ENCODE peak calls at places on chromosomes 13 and 19, in five cellular contexts. One of them, this sample, is unnamed.

GRCh38 chr13:110636701-110637201 is 21.4 kb downstream of the NAXD start:
- DNase-seq in fibroblast of pulmonary artery: no peak
- DNase-seq in IMR-90: no peak
- DNase-seq in naive thymus-derived CD4-positive, alpha-beta T cell: no peak
- DNase-seq in cardiac muscle cell: no peak
- DNase-seq in this sample: no peak

GRCh38 chr19:3027292-3027691 is 1.8 kb downstream of the TLE2 start:
- DNase-seq in naive thymus-derived CD4-positive, alpha-beta T cell: no peak
- DNase-seq in cardiac muscle cell: no peak
- DNase-seq in fibroblast of pulmonary artery: no peak
- DNase-seq in IMR-90: no peak
- DNase-seq in this sample: no peak

GRCh38 chr13:22915442-22916082 is 265.2 kb upstream of the SGCG start:
- DNase-seq in cardiac muscle cell: peak
- DNase-seq in IMR-90: peak
- DNase-seq in naive thymus-derived CD4-positive, alpha-beta T cell: no peak
- DNase-seq in fibroblast of pulmonary artery: peak
- DNase-seq in this sample: peak

GRCh38 chr19:34837262-34837661 is 64.2 kb upstream of the ZNF599 start:
- DNase-seq in cardiac muscle cell: peak
- DNase-seq in naive thymus-derived CD4-positive, alpha-beta T cell: no peak
- DNase-seq in fibroblast of pulmonary artery: peak
- DNase-seq in IMR-90: no peak
- DNase-seq in this sample: no peak

GRCh38 chr19:40594657-40595077 is 6.5 kb upstream of the LTBP4 start:
- DNase-seq in fibroblast of pulmonary artery: no peak
- DNase-seq in naive thymus-derived CD4-positive, alpha-beta T cell: no peak
- DNase-seq in IMR-90: peak
- DNase-seq in cardiac muscle cell: no peak
- DNase-seq in this sample: no peak

GRCh38 chr19:37997911-37998344 is 90.9 kb downstream of the SIPA1L3 start:
- DNase-seq in fibroblast of pulmonary artery: peak
- DNase-seq in naive thymus-derived CD4-positive, alpha-beta T cell: no peak
- DNase-seq in IMR-90: peak
- DNase-seq in cardiac muscle cell: peak
- DNase-seq in this sample: no peak

GRCh38 chr13:113526466-113527220 is 36.1 kb upstream of the DCUN1D2 start:
- DNase-seq in fibroblast of pulmonary artery: no peak
- DNase-seq in IMR-90: no peak
- DNase-seq in naive thymus-derived CD4-positive, alpha-beta T cell: no peak
- DNase-seq in cardiac muscle cell: no peak
- DNase-seq in this sample: no peak

GRCh38 chr19:47598407-47599349 is 10.3 kb upstream of the BICRA start:
- DNase-seq in cardiac muscle cell: peak
- DNase-seq in IMR-90: peak
- DNase-seq in fibroblast of pulmonary artery: peak
- DNase-seq in naive thymus-derived CD4-positive, alpha-beta T cell: no peak
- DNase-seq in this sample: peak

GRCh38 chr13:30463820-30464495 is 1.8 kb downstream of the HMGB1 start:
- DNase-seq in cardiac muscle cell: peak
- DNase-seq in IMR-90: peak
- DNase-seq in fibroblast of pulmonary artery: peak
- DNase-seq in naive thymus-derived CD4-positive, alpha-beta T cell: peak
- DNase-seq in this sample: peak

GRCh38 chr13:108681986-108682562 is 52.7 kb downstream of the MYO16 start:
- DNase-seq in naive thymus-derived CD4-positive, alpha-beta T cell: no peak
- DNase-seq in cardiac muscle cell: no peak
- DNase-seq in IMR-90: peak
- DNase-seq in fibroblast of pulmonary artery: no peak
- DNase-seq in this sample: no peak

GRCh38 chr13:51255556-51255955 is 33.4 kb downstream of the FAM124A start:
- DNase-seq in IMR-90: no peak
- DNase-seq in fibroblast of pulmonary artery: no peak
- DNase-seq in naive thymus-derived CD4-positive, alpha-beta T cell: no peak
- DNase-seq in cardiac muscle cell: no peak
- DNase-seq in this sample: no peak

GRCh38 chr13:96181886-96182285 is 92.0 kb downstream of the HS6ST3 start:
- DNase-seq in IMR-90: no peak
- DNase-seq in cardiac muscle cell: no peak
- DNase-seq in naive thymus-derived CD4-positive, alpha-beta T cell: no peak
- DNase-seq in fibroblast of pulmonary artery: no peak
- DNase-seq in this sample: no peak

GRCh38 chr13:95874286-95874685 is 178.9 kb downstream of the UGGT2 start:
- DNase-seq in fibroblast of pulmonary artery: no peak
- DNase-seq in naive thymus-derived CD4-positive, alpha-beta T cell: no peak
- DNase-seq in IMR-90: peak
- DNase-seq in cardiac muscle cell: no peak
- DNase-seq in this sample: no peak

GRCh38 chr19:48963371-48964204 is 1.5 kb upstream of the FTL start:
- DNase-seq in IMR-90: peak
- DNase-seq in cardiac muscle cell: peak
- DNase-seq in naive thymus-derived CD4-positive, alpha-beta T cell: no peak
- DNase-seq in fibroblast of pulmonary artery: peak
- DNase-seq in this sample: no peak

GRCh38 chr13:50592412-50593145 is 250.9 kb downstream of the DLEU7 start:
- DNase-seq in naive thymus-derived CD4-positive, alpha-beta T cell: no peak
- DNase-seq in fibroblast of pulmonary artery: peak
- DNase-seq in IMR-90: peak
- DNase-seq in cardiac muscle cell: peak
- DNase-seq in this sample: no peak

GRCh38 chr19:3224346-3225325 is at the start of gene CELF5:
- DNase-seq in fibroblast of pulmonary artery: peak
- DNase-seq in cardiac muscle cell: peak
- DNase-seq in naive thymus-derived CD4-positive, alpha-beta T cell: peak
- DNase-seq in IMR-90: no peak
- DNase-seq in this sample: peak

GRCh38 chr13:88544836-88545235 is 873.7 kb downstream of the SLITRK5 start:
- DNase-seq in fibroblast of pulmonary artery: no peak
- DNase-seq in IMR-90: no peak
- DNase-seq in naive thymus-derived CD4-positive, alpha-beta T cell: no peak
- DNase-seq in cardiac muscle cell: no peak
- DNase-seq in this sample: no peak

GRCh38 chr19:41269571-41269970 is 5.4 kb downstream of the HNRNPUL1 start:
- DNase-seq in naive thymus-derived CD4-positive, alpha-beta T cell: no peak
- DNase-seq in fibroblast of pulmonary artery: no peak
- DNase-seq in cardiac muscle cell: no peak
- DNase-seq in IMR-90: no peak
- DNase-seq in this sample: no peak

GRCh38 chr13:111639994-111640393 is 319.6 kb downstream of the TEX29 start:
- DNase-seq in cardiac muscle cell: no peak
- DNase-seq in naive thymus-derived CD4-positive, alpha-beta T cell: no peak
- DNase-seq in IMR-90: no peak
- DNase-seq in fibroblast of pulmonary artery: no peak
- DNase-seq in this sample: no peak

GRCh38 chr13:91574756-91575155 is 176.3 kb downstream of the GPC5 start:
- DNase-seq in IMR-90: peak
- DNase-seq in fibroblast of pulmonary artery: peak
- DNase-seq in naive thymus-derived CD4-positive, alpha-beta T cell: no peak
- DNase-seq in cardiac muscle cell: peak
- DNase-seq in this sample: no peak

GRCh38 chr13:45082964-45083363 is 37.3 kb upstream of the GTF2F2 start:
- DNase-seq in fibroblast of pulmonary artery: peak
- DNase-seq in naive thymus-derived CD4-positive, alpha-beta T cell: no peak
- DNase-seq in IMR-90: peak
- DNase-seq in cardiac muscle cell: peak
- DNase-seq in this sample: no peak

GRCh38 chr13:64362564-64362963 is 2867.6 kb downstream of the PCDH9 start:
- DNase-seq in fibroblast of pulmonary artery: no peak
- DNase-seq in naive thymus-derived CD4-positive, alpha-beta T cell: no peak
- DNase-seq in cardiac muscle cell: no peak
- DNase-seq in IMR-90: no peak
- DNase-seq in this sample: no peak

GRCh38 chr13:30147380-30147779 is 160.0 kb downstream of the KATNAL1 start:
- DNase-seq in IMR-90: no peak
- DNase-seq in cardiac muscle cell: no peak
- DNase-seq in fibroblast of pulmonary artery: no peak
- DNase-seq in naive thymus-derived CD4-positive, alpha-beta T cell: no peak
- DNase-seq in this sample: no peak

GRCh38 chr13:93244141-93244917 is 17.7 kb downstream of the GPC6 start:
- DNase-seq in fibroblast of pulmonary artery: peak
- DNase-seq in IMR-90: peak
- DNase-seq in cardiac muscle cell: peak
- DNase-seq in naive thymus-derived CD4-positive, alpha-beta T cell: no peak
- DNase-seq in this sample: no peak

GRCh38 chr13:89375839-89376238 is 1704.7 kb downstream of the SLITRK5 start:
- DNase-seq in cardiac muscle cell: peak
- DNase-seq in IMR-90: peak
- DNase-seq in naive thymus-derived CD4-positive, alpha-beta T cell: no peak
- DNase-seq in fibroblast of pulmonary artery: peak
- DNase-seq in this sample: no peak

DNA sequence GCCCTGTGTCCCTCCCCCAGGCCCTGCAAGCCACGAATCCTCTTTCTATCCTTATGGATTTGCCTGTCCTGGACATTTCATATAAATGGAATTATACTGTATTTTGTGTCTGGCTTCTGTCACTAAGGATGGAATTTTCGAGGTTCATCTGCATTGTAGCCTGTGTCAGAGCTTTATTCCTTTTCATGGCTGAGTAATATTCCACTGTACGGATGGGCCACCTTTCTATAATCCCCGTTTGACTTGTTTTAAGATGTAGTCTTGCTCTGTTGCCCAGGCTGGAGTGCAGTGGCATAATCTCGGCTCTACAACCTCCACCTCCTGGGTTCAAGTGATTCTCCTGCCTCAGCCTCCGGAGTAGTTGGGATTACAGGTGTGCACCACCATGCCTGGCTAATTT is 3.9 kb upstream of the KDM4B start:
- DNase-seq in cardiac muscle cell: no peak
- DNase-seq in naive thymus-derived CD4-positive, alpha-beta T cell: no peak
- DNase-seq in IMR-90: no peak
- DNase-seq in fibroblast of pulmonary artery: no peak
- DNase-seq in this sample: no peak
- H3K4me3 ChIP-seq in cardiac muscle cell: no peak
- H3K4me3 ChIP-seq in naive thymus-derived CD4-positive, alpha-beta T cell: no peak
- H3K4me3 ChIP-seq in IMR-90: no peak
- H3K4me3 ChIP-seq in fibroblast of pulmonary artery: no peak
- H3K4me3 ChIP-seq in this sample: no peak

GRCh38 chr13:99495478-99496321 is 5.6 kb upstream of the TM9SF2 start:
- DNase-seq in fibroblast of pulmonary artery: no peak
- DNase-seq in naive thymus-derived CD4-positive, alpha-beta T cell: no peak
- DNase-seq in IMR-90: no peak
- DNase-seq in cardiac muscle cell: no peak
- DNase-seq in this sample: no peak

GRCh38 chr13:99498304-99499161 is 2.7 kb upstream of the TM9SF2 start:
- DNase-seq in naive thymus-derived CD4-positive, alpha-beta T cell: peak
- DNase-seq in IMR-90: peak
- DNase-seq in cardiac muscle cell: peak
- DNase-seq in fibroblast of pulmonary artery: peak
- DNase-seq in this sample: peak

GRCh38 chr13:99500839-99501134 is 485 bp upstream of the TM9SF2 start:
- DNase-seq in IMR-90: no peak
- DNase-seq in cardiac muscle cell: no peak
- DNase-seq in fibroblast of pulmonary artery: no peak
- DNase-seq in naive thymus-derived CD4-positive, alpha-beta T cell: no peak
- DNase-seq in this sample: no peak

GRCh38 chr13:99501135-99501951 is at the start of gene TM9SF2:
- DNase-seq in cardiac muscle cell: peak
- DNase-seq in IMR-90: peak
- DNase-seq in naive thymus-derived CD4-positive, alpha-beta T cell: peak
- DNase-seq in fibroblast of pulmonary artery: peak
- DNase-seq in this sample: peak

DNA sequence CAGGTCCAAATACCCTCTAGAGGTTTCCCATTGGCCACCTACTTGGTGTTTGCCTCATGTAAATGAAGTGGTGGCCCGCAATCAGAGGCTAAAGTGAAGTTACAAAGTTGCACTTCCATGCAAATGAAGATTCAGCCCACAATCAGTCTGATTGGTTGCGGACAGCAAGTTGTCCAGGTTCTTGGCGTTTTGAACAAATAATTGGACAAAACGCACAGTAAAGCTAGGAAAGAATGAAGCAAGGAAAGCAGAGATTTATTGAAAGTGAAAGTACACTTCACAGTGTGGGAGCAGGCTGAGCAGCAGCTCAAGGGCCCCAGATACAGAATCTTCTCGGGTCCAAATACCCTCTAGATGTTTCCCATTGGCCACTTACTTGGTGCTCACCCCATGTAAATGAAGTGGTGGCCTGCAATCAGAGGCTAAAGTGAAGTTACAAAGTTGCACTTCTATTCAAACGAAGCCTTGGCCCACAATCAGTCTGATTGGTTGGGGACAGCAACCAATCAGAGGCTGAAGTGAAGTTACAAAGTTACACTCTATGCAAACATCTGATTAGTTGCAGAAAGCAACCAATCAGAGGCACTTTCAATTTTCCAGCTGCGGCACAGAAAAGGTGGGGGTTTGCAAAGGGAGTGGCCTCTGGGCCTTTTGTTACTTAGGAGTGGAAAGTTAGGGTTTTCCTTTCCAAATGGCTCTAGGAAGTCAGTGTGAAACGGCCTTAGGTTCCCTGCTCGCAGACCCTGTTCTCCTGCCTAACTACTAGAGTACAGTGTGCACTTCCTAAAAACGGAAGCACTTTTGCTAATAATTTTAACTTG is 4.7 kb upstream of the TM9SF2 start:
- DNase-seq in IMR-90: peak
- DNase-seq in cardiac muscle cell: peak
- DNase-seq in fibroblast of pulmonary artery: peak
- DNase-seq in naive thymus-derived CD4-positive, alpha-beta T cell: peak
- DNase-seq in this sample: peak
- H3K4me3 ChIP-seq in IMR-90: peak
- H3K4me3 ChIP-seq in cardiac muscle cell: no peak
- H3K4me3 ChIP-seq in fibroblast of pulmonary artery: no peak
- H3K4me3 ChIP-seq in naive thymus-derived CD4-positive, alpha-beta T cell: peak
- H3K4me3 ChIP-seq in this sample: peak

DNA sequence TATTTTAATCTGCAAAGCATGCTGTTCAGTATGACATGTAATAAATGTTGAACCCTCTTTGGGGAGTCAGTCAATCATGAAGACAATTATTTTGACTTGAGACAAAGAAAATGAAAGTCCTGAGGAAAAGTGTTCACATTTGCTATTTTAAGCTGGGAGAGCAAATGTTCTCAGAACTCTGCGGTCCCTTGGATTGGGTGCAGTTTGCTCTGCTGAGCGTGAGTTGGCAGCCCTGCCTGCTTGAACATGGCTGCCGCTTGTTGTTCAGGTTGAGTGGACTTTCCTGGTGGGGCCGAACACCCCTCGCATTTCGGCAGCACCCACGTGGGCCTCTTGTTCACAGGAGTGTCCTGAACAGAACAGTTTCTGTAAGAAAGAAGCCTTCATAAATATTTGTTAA is 10.8 kb upstream of the RNF113B start:
- DNase-seq in IMR-90: no peak
- DNase-seq in cardiac muscle cell: no peak
- DNase-seq in fibroblast of pulmonary artery: no peak
- DNase-seq in naive thymus-derived CD4-positive, alpha-beta T cell: no peak
- DNase-seq in this sample: no peak
- H3K4me3 ChIP-seq in IMR-90: no peak
- H3K4me3 ChIP-seq in cardiac muscle cell: no peak
- H3K4me3 ChIP-seq in fibroblast of pulmonary artery: no peak
- H3K4me3 ChIP-seq in naive thymus-derived CD4-positive, alpha-beta T cell: no peak
- H3K4me3 ChIP-seq in this sample: no peak

DNA sequence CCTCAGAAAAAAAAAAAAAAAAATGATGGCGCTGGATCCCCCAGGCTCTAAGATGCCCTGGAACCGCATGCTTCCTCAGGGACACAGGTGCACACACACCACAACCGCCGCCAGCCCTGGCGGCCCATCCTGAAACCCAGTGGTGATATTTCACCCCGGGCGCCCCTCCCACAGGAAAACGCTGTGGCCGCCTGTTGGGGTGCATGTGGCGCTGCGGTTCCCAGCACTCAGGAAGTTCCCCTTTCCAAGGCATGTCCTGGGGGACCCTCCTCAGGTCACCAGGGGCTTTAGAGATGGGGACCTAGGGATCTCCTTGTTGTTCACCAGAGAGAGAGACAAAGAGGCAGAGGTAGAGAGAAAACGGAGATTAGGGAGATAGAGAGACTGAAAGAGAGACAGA is 2.5 kb downstream of the ADGRE2 start:
- DNase-seq in fibroblast of pulmonary artery: no peak
- DNase-seq in naive thymus-derived CD4-positive, alpha-beta T cell: no peak
- DNase-seq in cardiac muscle cell: no peak
- DNase-seq in IMR-90: no peak
- DNase-seq in this sample: no peak
- H3K4me3 ChIP-seq in fibroblast of pulmonary artery: peak
- H3K4me3 ChIP-seq in naive thymus-derived CD4-positive, alpha-beta T cell: no peak
- H3K4me3 ChIP-seq in cardiac muscle cell: no peak
- H3K4me3 ChIP-seq in IMR-90: no peak
- H3K4me3 ChIP-seq in this sample: peak

This sample was measured in HAP-1.